ENCODE peak calls at places on chromosomes 4 and X, in eight cellular contexts. T is tibial artery, K is Calu3, F is ovary, X is lower leg skin, R is cardiac muscle cell, P is lung, V is activated B cell treated with CpG ODN at 0.5 μM for 24 hours. N is an unnamed sample.

GRCh38 chr4:32824321-32824720 is 2104.2 kb downstream of the PCDH7 start:
- DNase-seq in K (no peak), T (no peak), R (no peak), F (no peak), V (no peak), X (no peak), P (no peak), N (peak)

GRCh38 chr4:156754832-156755570 is 216.6 kb downstream of the PDGFC start:
- DNase-seq in V (no peak), T (no peak), F (no peak), R (no peak), X (no peak), P (no peak), K (no peak), N (no peak)

GRCh38 chr4:74335341-74336019 is 27.2 kb downstream of the EPGN start:
- DNase-seq in K (no peak), R (no peak), X (no peak), F (no peak), P (no peak), V (no peak), T (no peak), N (no peak)

GRCh38 chr4:15771419-15772058 is 6.6 kb upstream of the CD38 start:
- DNase-seq in F (no peak), P (no peak), X (no peak), R (no peak), K (no peak), V (no peak), T (no peak), N (no peak)

GRCh38 chr4:32472918-32473317 is 1752.7 kb downstream of the PCDH7 start:
- DNase-seq in R (no peak), V (no peak), X (no peak), T (no peak), K (no peak), P (no peak), F (no peak), N (no peak)

GRCh38 chr4:152942346-152942745 is 6.2 kb downstream of the FHDC1 start:
- DNase-seq in V (no peak), F (no peak), P (no peak), T (no peak), R (no peak), X (no peak), K (no peak), N (no peak)

GRCh38 chr4:6595897-6596537 is 21.0 kb downstream of the MAN2B2 start:
- DNase-seq in F (no peak), V (no peak), K (no peak), R (no peak), T (no peak), X (no peak), P (no peak), N (no peak)

GRCh38 chr4:43816107-43816506 is 632.5 kb downstream of the KCTD8 start:
- DNase-seq in P (no peak), F (no peak), T (no peak), X (no peak), K (no peak), R (peak), V (no peak), N (no peak)

GRCh38 chrX:16825306-16826035 is 39.2 kb downstream of the TXLNG start:
- DNase-seq in R (no peak), V (no peak), F (no peak), K (no peak), X (no peak), P (no peak), T (no peak), N (peak)

GRCh38 chrX:15468036-15468435 is 25.1 kb downstream of the PIR start:
- DNase-seq in K (no peak), P (no peak), X (no peak), R (peak), T (no peak), V (no peak), F (no peak), N (peak)

GRCh38 chr4:71266090-71266794 is 72.6 kb upstream of the SLC4A4 start:
- DNase-seq in R (no peak), V (no peak), X (no peak), F (no peak), T (no peak), P (no peak), K (no peak), N (no peak)

GRCh38 chrX:41684138-41684537 is 4.6 kb upstream of the GPR34 start:
- DNase-seq in V (no peak), R (no peak), K (peak), T (no peak), F (no peak), P (no peak), X (no peak), N (no peak)

GRCh38 chr4:61605971-61606370 is 405.8 kb downstream of the ADGRL3 start:
- DNase-seq in X (no peak), T (no peak), R (no peak), P (no peak), K (no peak), F (no peak), V (no peak), N (no peak)

GRCh38 chr4:173500841-173501591 is 29.0 kb downstream of the HAND2 start:
- DNase-seq in P (no peak), K (no peak), R (no peak), T (no peak), V (no peak), F (no peak), X (no peak), N (no peak)

GRCh38 chr4:28755081-28755480 is 1894.4 kb downstream of the STIM2 start:
- DNase-seq in F (no peak), P (no peak), X (no peak), T (no peak), K (no peak), V (no peak), R (no peak), N (no peak)

GRCh38 chr4:152534541-152535231 is 1.2 kb downstream of the FBXW7 start:
- DNase-seq in X (peak), V (peak), P (peak), T (peak), K (peak), F (peak), R (peak), N (no peak)

GRCh38 chr4:150990993-150991392 is 24.1 kb downstream of the LRBA start:
- DNase-seq in X (no peak), P (no peak), F (no peak), T (no peak), V (no peak), K (no peak), R (no peak), N (no peak)

GRCh38 chrX:13906103-13906502 is 89.2 kb upstream of the GPM6B start:
- DNase-seq in K (no peak), T (no peak), R (no peak), F (no peak), V (no peak), X (no peak), P (no peak), N (no peak)

GRCh38 chr4:52894408-52894807 is 32.3 kb downstream of the RASL11B start:
- DNase-seq in K (no peak), V (no peak), T (no peak), X (no peak), P (no peak), F (no peak), R (no peak), N (no peak)

GRCh38 chr4:168978001-168978700 is 31.9 kb downstream of the CBR4 start:
- DNase-seq in F (no peak), R (no peak), K (no peak), P (no peak), T (no peak), V (no peak), X (no peak), N (no peak)

GRCh38 chr4:77711469-77711868 is 105.8 kb downstream of the CXCL13 start:
- DNase-seq in R (no peak), X (no peak), F (no peak), V (no peak), P (no peak), K (no peak), T (no peak), N (no peak)

GRCh38 chr4:81113024-81113423 is 82.5 kb downstream of the BMP3 start:
- DNase-seq in K (no peak), F (no peak), X (no peak), V (no peak), R (no peak), P (no peak), T (no peak), N (no peak)

GRCh38 chr4:147482281-147482680 is 1.4 kb downstream of the EDNRA start:
- DNase-seq in P (no peak), V (no peak), R (no peak), K (no peak), T (no peak), X (no peak), F (no peak), N (no peak)

GRCh38 chrX:47586043-47586787 is 4.0 kb downstream of the TIMP1 start:
- DNase-seq in V (no peak), P (no peak), R (no peak), X (peak), F (no peak), K (no peak), T (no peak), N (no peak)

GRCh38 chr4:141027421-141027820 is 105.8 kb downstream of the RNF150 start:
- DNase-seq in X (no peak), V (no peak), R (peak), K (no peak), P (peak), T (no peak), F (no peak), N (no peak)

GRCh38 chr4:109875106-109875505 is 27.2 kb downstream of the LRIT3 start:
- DNase-seq in K (no peak), V (no peak), X (no peak), T (no peak), F (no peak), R (no peak), P (no peak), N (no peak)

GRCh38 chr4:1994935-1995334 is 13.8 kb downstream of the NELFA start:
- DNase-seq in K (no peak), F (no peak), V (no peak), P (no peak), T (no peak), R (no peak), X (no peak), N (no peak)

GRCh38 chrX:47581731-47582647 is at the start of gene TIMP1:
- DNase-seq in K (peak), V (peak), T (peak), R (peak), P (peak), F (peak), X (peak), N (peak)

GRCh38 chr4:187256897-187257296 is 533.2 kb upstream of the FAT1 start:
- DNase-seq in V (no peak), P (no peak), R (no peak), T (no peak), F (no peak), X (no peak), K (no peak), N (no peak)

GRCh38 chrX:150163181-150163930 is 199.8 kb upstream of the MAMLD1 start:
- DNase-seq in P (no peak), V (no peak), R (no peak), F (no peak), K (no peak), X (no peak), T (no peak), N (no peak)

GRCh38 chr4:78336093-78336943 is 215.3 kb upstream of the ANXA3 start:
- DNase-seq in F (peak), R (peak), X (no peak), V (no peak), P (no peak), T (no peak), K (no peak), N (peak)

GRCh38 chr4:138049350-138049749 is 192.8 kb downstream of the SLC7A11 start:
- DNase-seq in F (no peak), X (no peak), K (no peak), T (no peak), P (no peak), V (no peak), R (no peak), N (no peak)

GRCh38 chrX:14409341-14409740 is 120.0 kb upstream of the GLRA2 start:
- DNase-seq in T (no peak), X (no peak), R (no peak), F (no peak), P (no peak), K (peak), V (no peak), N (no peak)

DNA sequence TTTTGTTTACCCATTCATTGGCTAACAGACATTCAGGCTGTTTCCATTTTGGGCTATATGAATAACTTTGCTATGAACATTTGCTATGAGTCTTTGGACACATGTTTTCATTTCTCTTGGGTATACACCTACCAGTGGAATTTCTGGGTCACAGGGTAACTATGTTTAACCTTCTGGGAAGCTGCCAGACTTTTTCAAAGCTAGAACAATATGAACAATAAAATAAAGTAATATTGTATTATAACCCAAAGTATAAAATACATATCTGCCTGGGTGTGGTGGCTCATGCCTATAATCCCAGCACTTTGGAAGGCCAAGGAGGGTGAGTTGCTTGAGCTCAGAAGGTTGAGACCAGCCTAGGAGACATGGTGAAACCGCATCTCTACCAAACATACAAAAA is 90.6 kb downstream of the DLG3 start:
- DNase-seq in V (no peak), X (no peak), K (no peak), T (no peak), P (no peak), R (no peak), F (no peak), N (no peak)
- TF ChIP-seq CTCF in V (no peak), X (no peak), K (no peak), T (no peak), P (no peak), R (no peak), F (no peak), N (no peak)

GRCh38 chr4:114192854-114193253 is 213.4 kb upstream of the ARSJ start:
- DNase-seq in X (no peak), R (no peak), K (no peak), P (no peak), F (no peak), T (no peak), V (no peak), N (no peak)
- TF ChIP-seq CTCF in X (no peak), R (no peak), K (no peak), P (no peak), F (no peak), T (no peak), V (no peak), N (no peak)

GRCh38 chr4:30525662-30526061 is 194.5 kb upstream of the PCDH7 start:
- DNase-seq in R (no peak), F (no peak), V (no peak), X (no peak), P (no peak), K (no peak), T (no peak), N (no peak)
- TF ChIP-seq CTCF in R (no peak), F (no peak), V (no peak), X (no peak), P (no peak), K (no peak), T (no peak), N (no peak)

GRCh38 chrX:110966046-110966445 is 129.9 kb upstream of the PAK3 start:
- DNase-seq in K (no peak), P (no peak), R (no peak), T (no peak), F (no peak), V (no peak), X (no peak), N (no peak)
- TF ChIP-seq CTCF in K (no peak), P (no peak), R (no peak), T (no peak), F (no peak), V (no peak), X (no peak), N (no peak)

GRCh38 chr4:121998024-121998423 is 46.2 kb upstream of the TRPC3 start:
- DNase-seq in T (no peak), K (peak), R (peak), F (no peak), X (no peak), P (no peak), V (no peak), N (no peak)

GRCh38 chr4:122005064-122005755 is 53.4 kb upstream of the TRPC3 start:
- DNase-seq in F (no peak), V (no peak), R (no peak), T (no peak), X (no peak), P (no peak), K (no peak), N (no peak)

GRCh38 chr4:122007016-122007415 is 55.2 kb upstream of the TRPC3 start:
- DNase-seq in T (no peak), R (no peak), X (no peak), V (no peak), F (no peak), P (no peak), K (no peak), N (no peak)

GRCh38 chr4:122000849-122001248 is 49.0 kb upstream of the TRPC3 start:
- DNase-seq in F (no peak), X (no peak), R (no peak), T (no peak), K (no peak), V (no peak), P (no peak), N (no peak)

GRCh38 chr4:122003335-122003734 is 51.5 kb upstream of the TRPC3 start:
- DNase-seq in K (peak), P (no peak), T (no peak), R (peak), V (no peak), F (no peak), X (no peak), N (peak)
- TF ChIP-seq CTCF in K (no peak), P (no peak), T (no peak), R (peak), V (no peak), F (no peak), X (no peak), N (peak)

GRCh38 chrX:1321689-1322088 is 14.9 kb upstream of the IL3RA start:
- DNase-seq in P (no peak), X (no peak), R (no peak), V (no peak), K (no peak), T (no peak), F (no peak), N (no peak)

GRCh38 chrX:1325515-1326116 is 11.0 kb upstream of the IL3RA start:
- DNase-seq in R (no peak), T (no peak), F (no peak), K (no peak), V (no peak), P (no peak), X (no peak), N (no peak)

GRCh38 chrX:1327651-1328304 is 8.8 kb upstream of the IL3RA start:
- DNase-seq in R (no peak), V (no peak), K (no peak), X (no peak), F (no peak), P (no peak), T (no peak), N (no peak)

GRCh38 chrX:1322393-1322792 is 14.2 kb upstream of the IL3RA start:
- DNase-seq in F (no peak), X (no peak), T (no peak), K (no peak), P (no peak), R (no peak), V (no peak), N (no peak)

GRCh38 chrX:1323315-1323714 is 13.3 kb upstream of the IL3RA start:
- DNase-seq in P (peak), V (peak), F (no peak), K (peak), T (no peak), X (no peak), R (peak), N (peak)
- TF ChIP-seq CTCF in P (peak), V (no peak), F (no peak), K (no peak), T (no peak), X (no peak), R (no peak), N (peak)

N was measured in PC-9.